ENCODE peak calls at places on chromosomes 7 and 10, in ten cellular contexts. E is endothelial cell of umbilical vein, A is A549, W is breast epithelium, N is heart left ventricle, J is IMR-90, G is transverse colon, P is right lobe of liver, U is HCT116, S is vagina. Z is an unnamed sample. For H3K4me1, the result is how much of the 10 kb centered on the place peaks cover.

GRCh38 chr10:130615463-130615862 is 479.3 kb downstream of the GLRX3 start:
- DNase-seq in P (no peak), N (no peak), S (no peak), A (no peak), U (no peak), J (no peak), E (no peak), G (no peak), W (no peak), Z (no peak)

GRCh38 chr10:33509231-33509871 is 174.9 kb upstream of the NRP1 start:
- DNase-seq in U (peak), W (peak), J (peak), N (no peak), G (peak), P (no peak), S (no peak), A (peak), E (peak), Z (no peak)

GRCh38 chr7:81447351-81447952 is 322.4 kb downstream of the HGF start:
- DNase-seq in N (no peak), G (peak), W (no peak), E (peak), U (peak), P (no peak), J (peak), S (no peak), A (peak), Z (no peak)

GRCh38 chr10:78588194-78588811 is 480.5 kb upstream of the ZMIZ1 start:
- DNase-seq in U (no peak), S (peak), N (peak), J (peak), W (no peak), G (peak), E (no peak), P (no peak), A (no peak), Z (no peak)

GRCh38 chr10:61606971-61607907 is 55.5 kb upstream of the CABCOCO1 start:
- DNase-seq in G (no peak), J (no peak), W (no peak), P (no peak), E (peak), S (no peak), U (peak), A (no peak), N (no peak), Z (no peak)

GRCh38 chr7:38300175-38300574 is 26.7 kb upstream of the TARP start:
- DNase-seq in P (no peak), A (no peak), U (no peak), G (no peak), S (no peak), N (no peak), E (no peak), J (no peak), W (no peak), Z (no peak)

GRCh38 chr7:38932509-38933168 is 23.6 kb upstream of the VPS41 start:
- DNase-seq in J (peak), S (no peak), G (peak), P (peak), U (peak), N (peak), A (peak), W (no peak), E (peak), Z (no peak)

GRCh38 chr7:151019130-151019447 is 5.2 kb downstream of the ATG9B start:
- DNase-seq in N (no peak), S (no peak), G (no peak), J (no peak), E (no peak), P (no peak), W (no peak), U (no peak), A (no peak), Z (no peak)

GRCh38 chr7:102253076-102253972 is 33.3 kb upstream of the SH2B2 start:
- DNase-seq in E (no peak), G (no peak), W (no peak), A (no peak), N (no peak), S (no peak), J (no peak), U (no peak), P (no peak), Z (no peak)

GRCh38 chr7:102253973-102254370 is 32.7 kb upstream of the SH2B2 start:
- DNase-seq in P (no peak), E (no peak), W (no peak), J (no peak), U (no peak), N (no peak), A (no peak), G (no peak), S (no peak), Z (no peak)

GRCh38 chr7:102255916-102256315 is 30.8 kb upstream of the SH2B2 start:
- DNase-seq in G (no peak), U (no peak), J (no peak), N (no peak), E (no peak), W (no peak), P (no peak), A (no peak), S (no peak), Z (no peak)

GRCh38 chr7:102255501-102255900 is 31.2 kb upstream of the SH2B2 start:
- DNase-seq in N (no peak), P (no peak), E (no peak), W (no peak), J (no peak), S (no peak), G (no peak), A (no peak), U (no peak), Z (no peak)

DNA sequence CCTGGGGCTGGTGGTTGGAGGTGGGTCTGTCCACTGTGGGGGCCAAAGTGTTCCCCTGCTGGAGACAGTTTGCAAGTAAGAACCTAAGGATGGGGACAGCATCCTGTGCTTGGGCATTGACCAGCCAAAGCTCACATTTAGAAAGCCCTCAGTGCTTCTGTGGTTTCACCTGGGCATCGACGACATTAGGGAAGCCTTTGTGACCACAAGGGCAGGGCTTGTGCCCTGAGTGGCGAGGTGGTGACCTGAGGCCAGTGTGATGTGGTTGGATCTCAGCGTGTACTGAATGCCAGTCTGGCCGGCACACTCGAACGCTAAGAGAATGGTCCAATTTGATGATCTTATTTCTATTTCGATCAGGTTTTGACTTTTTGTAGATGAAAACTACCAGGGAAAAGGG is 32.1 kb upstream of the SH2B2 start:
- DNase-seq in P (no peak), U (no peak), J (no peak), E (no peak), A (no peak), S (no peak), W (no peak), N (no peak), G (no peak), Z (no peak)
- H3K4me1 ChIP-seq in P (under half), U (under half), J (under half), E (under half), A (under half), S (under half), W (under half), N (under half), G (under half), Z (under half)

DNA sequence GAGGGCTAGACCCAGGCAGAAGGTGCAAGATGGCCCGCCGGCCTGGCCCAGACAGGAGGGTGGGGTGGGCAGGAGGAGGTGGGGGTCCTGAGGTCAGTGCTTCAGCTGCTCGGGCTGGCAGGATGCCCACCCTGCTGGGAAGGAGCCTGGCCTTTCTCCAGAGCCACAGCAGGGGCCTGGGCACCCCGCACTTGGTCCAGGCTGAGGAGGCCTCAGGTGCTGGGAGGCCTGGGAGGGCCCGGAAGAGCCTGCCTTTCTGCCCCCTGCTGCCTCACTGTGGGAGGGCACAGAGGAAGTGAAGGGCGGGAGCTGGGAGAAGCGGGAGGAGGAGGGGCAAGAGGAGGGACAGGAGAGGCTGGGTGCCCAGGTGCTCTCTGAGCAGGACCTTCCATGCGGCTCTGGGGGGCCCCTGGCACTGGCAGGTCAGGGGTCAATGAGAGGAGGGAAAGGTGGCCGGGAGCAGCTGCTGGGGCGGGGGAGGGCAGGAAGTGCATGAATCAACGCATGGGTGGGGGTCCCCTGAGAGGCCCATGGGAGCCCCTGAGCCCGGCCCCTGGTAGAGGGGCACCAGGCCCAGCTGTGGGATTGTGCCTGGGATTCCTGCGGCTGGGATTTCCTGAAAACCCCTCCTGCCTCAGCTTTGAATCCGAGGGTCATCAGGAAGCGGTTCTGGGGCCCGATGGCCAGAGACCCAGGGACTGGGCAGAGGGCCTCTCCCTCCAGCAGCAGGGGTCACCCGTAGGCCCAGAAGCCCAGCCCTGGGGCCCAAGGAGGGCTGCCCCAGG is 49.9 kb downstream of the PWWP2B start:
- DNase-seq in G (peak), U (peak), A (peak), W (no peak), S (no peak), N (no peak), J (peak), P (no peak), E (no peak), Z (no peak)
- TF ChIP-seq POLR2A in G (peak), U (no peak), A (peak), W (no peak), S (no peak), N (no peak), J (no peak), P (no peak), E (no peak), Z (no peak)

DNA sequence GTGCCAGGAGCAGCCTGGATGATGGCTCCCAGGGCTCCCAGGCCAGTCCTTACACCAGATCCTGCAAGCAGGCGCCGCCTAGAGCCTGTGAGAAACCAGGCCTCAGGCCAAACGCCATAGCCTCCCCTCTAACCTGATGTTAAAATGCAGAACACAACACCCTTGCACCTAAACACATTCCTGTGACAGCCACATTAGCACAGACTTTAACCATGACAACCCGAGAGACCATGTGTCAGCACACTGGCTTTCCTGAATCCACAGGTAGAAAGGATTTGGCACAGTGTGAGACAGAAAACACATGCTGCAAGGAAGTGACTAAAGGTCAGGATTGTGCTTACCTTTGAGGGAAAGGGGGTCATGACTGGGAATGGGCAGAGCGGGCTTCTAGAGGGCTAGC is 59.9 kb downstream of the SGMS1 start:
- DNase-seq in S (no peak), P (no peak), A (no peak), G (no peak), W (no peak), U (no peak), N (no peak), J (no peak), E (no peak), Z (no peak)
- TF ChIP-seq CTCF in S (no peak), P (no peak), A (no peak), G (no peak), W (no peak), U (no peak), N (no peak), J (no peak), E (no peak), Z (no peak)

GRCh38 chr7:66050337-66050957 is 25.2 kb upstream of the ASL start:
- DNase-seq in N (no peak), S (no peak), A (no peak), E (no peak), W (no peak), J (no peak), G (no peak), P (no peak), U (no peak), Z (no peak)
- H3K4me1 ChIP-seq in N (under half), S (under half), A (under half), E (under half), W (under half), J (under half), G (under half), P (under half), U (under half), Z (under half)

GRCh38 chr10:23095404-23095965 is at the start of gene MSRB2:
- DNase-seq in S (no peak), G (peak), P (peak), E (peak), J (peak), U (peak), N (peak), A (peak), W (peak), Z (peak)
- TF ChIP-seq POLR2A in S (peak), G (peak), P (peak), E (peak), J (peak), U (peak), N (peak), A (peak), W (no peak), Z (peak)

GRCh38 chr10:29081971-29082699 is 206.7 kb upstream of the LYZL1 start:
- DNase-seq in E (no peak), S (no peak), J (no peak), W (no peak), P (no peak), A (no peak), G (no peak), N (no peak), U (no peak), Z (no peak)
- TF ChIP-seq CTCF in E (no peak), S (no peak), J (no peak), W (no peak), P (no peak), A (no peak), G (no peak), N (no peak), U (no peak), Z (no peak)